ENCODE peak calls at places on chromosomes 13 and 19, in six cellular contexts. O is GM12892, Z is ovary, S is tibial nerve, D is H54, P is NB4. I is an unnamed sample.
A peak's percentile ranks its signal among the peaks of the same experiment; 100 is the strongest.

GRCh38 chr13:67231481-67231940 is 1.4 kb upstream of the PCDH9 start:
- DNase-seq in Z (no peak), O (no peak), S (no peak), D (no peak), P (no peak), I (no peak)

GRCh38 chr13:102903659-102904407 is 58.0 kb downstream of the ERCC5 start:
- DNase-seq in D (no peak), Z (no peak), O (no peak), S (no peak), P (peak; percentile 30), I (no peak)

GRCh38 chr13:79973533-79973963 is 367.4 kb downstream of the SPRY2 start:
- DNase-seq in O (no peak), D (no peak), S (no peak), Z (peak; percentile 19), P (peak; percentile 64), I (no peak)

GRCh38 chr13:30158774-30159445 is 148.4 kb downstream of the KATNAL1 start:
- DNase-seq in P (peak; percentile 28), Z (no peak), O (no peak), D (peak; percentile 47), S (peak; percentile 64), I (no peak)

GRCh38 chr19:41718761-41719160 is 10.3 kb downstream of the CEACAM5 start:
- DNase-seq in P (no peak), O (no peak), Z (no peak), D (no peak), S (no peak), I (no peak)

GRCh38 chr13:45838171-45838745 is 13.3 kb downstream of the SIAH3 start:
- DNase-seq in Z (no peak), S (no peak), O (no peak), P (no peak), D (no peak), I (no peak)

GRCh38 chr13:72808917-72809500 is 27.1 kb downstream of the PIBF1 start:
- DNase-seq in P (peak; percentile 29), S (no peak), Z (no peak), O (no peak), D (no peak), I (no peak)

GRCh38 chr19:55858401-55858800 is 22.1 kb downstream of the NLRP4 start:
- DNase-seq in P (no peak), O (no peak), D (no peak), Z (no peak), S (no peak), I (no peak)

GRCh38 chr19:53849237-53849676 is 18.4 kb upstream of the MYADM start:
- DNase-seq in O (no peak), Z (no peak), P (peak; percentile 55), S (peak; percentile 15), D (peak; percentile 11), I (no peak)

GRCh38 chr13:72221276-72221962 is 354.4 kb upstream of the DACH1 start:
- DNase-seq in O (no peak), P (peak; percentile 48), D (peak; percentile 26), S (no peak), Z (no peak), I (peak; percentile 82)

GRCh38 chr13:99062593-99062992 is 84.7 kb upstream of the DOCK9 start:
- DNase-seq in Z (peak; percentile 51), O (no peak), D (no peak), P (no peak), S (no peak), I (no peak)

GRCh38 chr13:59112375-59112774 is 1051.4 kb downstream of the DIAPH3 start:
- DNase-seq in D (no peak), P (peak; percentile 81), Z (no peak), O (no peak), S (no peak), I (peak; percentile 34)

GRCh38 chr13:45367358-45367757 is 26.4 kb upstream of the TPT1 start:
- DNase-seq in O (peak; percentile 61), Z (peak; percentile 46), S (no peak), P (peak; percentile 85), D (peak; percentile 71), I (peak; percentile 86)

GRCh38 chr13:100131863-100132574 is 43.1 kb downstream of the PCCA start:
- DNase-seq in O (no peak), Z (no peak), P (peak; percentile 90), S (no peak), D (peak; percentile 92), I (no peak)

GRCh38 chr19:4374451-4375163 is 25.7 kb downstream of the SH3GL1 start:
- DNase-seq in O (no peak), S (peak; percentile 58), D (peak; percentile 92), P (peak; percentile 85), Z (peak; percentile 86), I (peak; percentile 77)

GRCh38 chr19:39446365-39447084 is 1.1 kb downstream of the SUPT5H start:
- DNase-seq in D (no peak), P (no peak), Z (no peak), S (no peak), O (no peak), I (no peak)

GRCh38 chr19:39449116-39449797 is 3.9 kb downstream of the SUPT5H start:
- DNase-seq in P (no peak), Z (no peak), O (no peak), S (no peak), D (no peak), I (no peak)

GRCh38 chr19:39448271-39448670 is 2.9 kb downstream of the SUPT5H start:
- DNase-seq in O (peak; percentile 48), D (peak; percentile 75), Z (no peak), S (no peak), P (peak; percentile 23), I (no peak)

GRCh38 chr19:39444598-39445257 is 654 bp upstream of the SUPT5H start:
- DNase-seq in D (no peak), S (no peak), Z (peak; percentile 43), O (no peak), P (peak; percentile 23), I (no peak)

DNA sequence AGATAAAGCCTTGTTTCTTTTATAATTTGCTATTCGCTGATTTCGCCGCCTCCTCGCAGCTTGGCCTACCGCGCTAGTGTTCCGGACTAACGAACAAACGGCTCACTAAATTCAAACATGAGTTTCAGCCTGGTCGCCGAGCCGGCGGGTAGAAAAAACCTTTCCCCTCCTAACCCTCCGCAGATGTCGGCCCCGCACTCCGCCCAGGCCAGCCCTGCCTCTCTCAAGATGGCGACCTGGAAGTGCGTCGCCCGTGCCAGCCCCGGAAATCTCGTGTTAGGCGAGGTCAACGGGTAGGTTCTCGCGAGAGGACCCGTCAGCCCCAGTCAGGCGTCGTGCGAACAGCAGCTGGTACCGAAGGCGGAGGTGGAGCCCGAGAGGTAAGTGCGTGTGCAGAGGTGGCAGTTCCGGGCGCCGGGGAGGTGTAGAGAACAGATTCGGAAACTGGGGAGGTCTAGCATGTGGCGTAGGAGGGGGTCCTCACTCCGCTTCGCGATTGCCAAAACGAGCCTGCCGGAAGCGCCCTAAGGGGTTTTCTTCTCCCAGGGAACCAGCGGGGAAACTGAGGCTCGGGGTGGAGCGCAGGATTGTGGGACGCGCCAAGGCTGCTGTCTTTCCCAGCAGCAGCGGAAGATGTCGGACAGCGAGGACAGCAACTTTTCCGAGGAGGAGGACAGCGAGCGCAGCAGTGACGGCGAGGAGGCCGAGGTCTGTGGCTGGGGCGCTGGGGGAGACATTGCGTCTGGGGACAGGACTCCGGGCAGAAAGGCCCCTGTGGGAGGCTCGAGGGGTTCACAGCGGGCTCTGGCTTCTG is at the start of gene SUPT5H:
- DNase-seq in P (peak; percentile 95), S (peak; percentile 94), D (peak; percentile 98), O (peak; percentile 97), Z (peak; percentile 97), I (peak; percentile 96)
- TF ChIP-seq POLR2A in P (peak; percentile 80), S (peak; percentile 94), D (peak; percentile 92), O (peak; percentile 91), Z (peak; percentile 90), I (peak; percentile 61)

DNA sequence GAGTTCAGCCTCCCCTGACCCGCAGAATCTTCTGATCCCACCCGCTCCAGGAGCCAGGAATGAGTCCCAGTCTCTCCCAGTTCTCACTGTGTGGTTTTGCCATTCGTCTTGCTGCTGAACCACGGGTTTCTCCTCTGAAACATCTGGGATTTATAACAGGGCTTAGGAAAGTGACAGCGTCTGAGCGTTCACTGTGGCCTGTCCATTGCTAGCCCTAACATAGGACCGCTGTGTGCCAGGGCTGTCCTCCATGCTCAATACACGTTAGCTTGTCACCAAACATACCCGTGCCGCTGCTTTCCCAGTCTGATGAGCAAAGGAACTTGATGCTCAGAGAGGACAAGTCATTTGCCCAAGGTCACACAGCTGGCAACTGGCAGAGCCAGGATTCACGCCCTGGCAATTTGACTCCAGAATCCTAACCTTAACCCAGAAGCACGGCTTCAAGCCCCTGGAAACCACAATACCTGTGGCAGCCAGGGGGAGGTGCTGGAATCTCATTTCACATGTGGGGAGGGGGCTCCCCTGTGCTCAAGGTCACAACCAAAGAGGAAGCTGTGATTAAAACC is 1.1 kb upstream of the APOE start:
- DNase-seq in D (no peak), S (no peak), Z (no peak), O (no peak), P (peak; percentile 34), I (no peak)
- TF ChIP-seq POLR2A in D (no peak), S (no peak), Z (no peak), O (peak; percentile 28), P (no peak), I (no peak)

GRCh38 chr19:47228937-47229673 is 1.9 kb downstream of the BBC3 start:
- DNase-seq in S (peak; percentile 34), P (peak; percentile 75), O (no peak), D (no peak), Z (no peak), I (no peak)

GRCh38 chr19:47228168-47228936 is 2.6 kb downstream of the BBC3 start:
- DNase-seq in O (no peak), Z (peak; percentile 57), P (peak; percentile 89), D (no peak), S (peak; percentile 41), I (peak; percentile 93)

GRCh38 chr19:47227347-47228167 is 3.4 kb downstream of the BBC3 start:
- DNase-seq in O (no peak), S (peak; percentile 85), P (peak; percentile 100), Z (peak; percentile 91), D (peak; percentile 78), I (peak; percentile 98)

GRCh38 chr19:47225746-47226425 is 5.1 kb downstream of the BBC3 start:
- DNase-seq in P (peak; percentile 98), S (peak; percentile 79), O (peak; percentile 87), Z (peak; percentile 92), D (no peak), I (peak; percentile 80)

DNA sequence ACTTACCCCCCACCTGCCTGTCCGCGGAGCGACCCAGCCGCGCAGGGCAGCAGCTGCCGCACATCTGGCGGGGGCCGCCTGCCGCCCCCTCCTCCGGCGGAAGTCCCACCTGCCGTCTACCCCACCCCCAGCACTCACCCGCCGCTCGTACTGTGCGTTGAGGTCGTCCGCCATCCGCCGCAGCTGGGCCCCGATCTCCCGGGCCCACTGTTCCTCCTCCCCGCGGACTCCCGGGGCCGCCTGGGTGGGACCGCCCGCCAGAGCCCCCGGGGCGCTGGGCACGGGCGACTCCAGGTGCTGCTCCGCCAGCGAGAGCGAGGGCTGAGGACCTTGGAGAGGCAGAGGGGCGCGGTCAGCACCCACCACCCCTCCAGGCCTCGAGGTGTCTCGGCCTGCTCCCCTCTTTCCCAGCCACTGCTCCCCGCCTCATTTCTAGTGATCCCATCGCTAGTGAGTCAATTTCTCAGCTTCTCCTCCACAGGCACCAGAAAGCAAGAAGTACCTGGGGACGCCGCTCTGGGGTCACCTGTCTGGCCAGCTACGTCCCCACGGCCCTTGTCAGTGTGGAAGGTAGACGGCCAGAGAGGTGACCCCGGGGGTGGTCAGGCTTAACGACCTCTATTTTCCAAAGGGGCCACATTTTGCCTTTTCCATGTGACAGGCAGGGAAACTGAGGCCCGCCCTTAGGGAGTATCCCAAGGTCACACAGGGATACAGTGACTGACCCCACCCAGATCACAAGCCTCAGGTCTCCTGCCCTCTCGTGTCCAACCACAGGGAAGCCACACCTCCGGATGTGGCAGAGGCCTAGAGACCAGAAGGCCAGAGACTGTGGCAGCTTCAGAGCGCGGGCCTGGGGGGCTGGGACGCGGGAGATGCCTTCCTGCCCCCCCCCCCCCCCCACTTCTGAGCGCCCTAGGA is 4.3 kb downstream of the BBC3 start:
- DNase-seq in S (peak; percentile 85), P (peak; percentile 97), D (peak; percentile 70), O (no peak), Z (peak; percentile 75), I (peak; percentile 97)
- TF ChIP-seq POLR2A in S (no peak), P (peak; percentile 65), D (peak; percentile 16), O (peak; percentile 51), Z (no peak), I (no peak)

GRCh38 chr13:31869582-31869981 is 130.3 kb downstream of the RXFP2 start:
- DNase-seq in Z (no peak), P (no peak), D (no peak), S (no peak), O (no peak), I (no peak)
- TF ChIP-seq POLR2A in Z (no peak), P (no peak), D (no peak), S (no peak), O (no peak), I (no peak)

I was measured in lower leg skin.